ENCODE peak calls at places on chromosomes 16 and 17, in seven cellular contexts. J, T, X, L, S, U and N are unnamed samples.

GRCh38 chr16:35492225-35492624 is 2032.8 kb downstream of the TP53TG3F start:
- DNase-seq in U (no peak), T (no peak), J (no peak), L (no peak), S (no peak), X (no peak), N (no peak)

GRCh38 chr17:77087650-77088454 is 52.9 kb upstream of the SEC14L1 start:
- DNase-seq in X (no peak), J (no peak), U (no peak), T (no peak), S (no peak), L (no peak), N (no peak)

GRCh38 chr16:67104061-67104460 is 5.7 kb upstream of the PHAF1 start:
- DNase-seq in L (no peak), U (no peak), T (no peak), S (no peak), J (no peak), X (peak; percentile 33), N (peak; percentile 43)

GRCh38 chr16:46673320-46674013 is 15.5 kb downstream of the VPS35 start:
- DNase-seq in S (peak; percentile 72), T (peak; percentile 50), J (peak; percentile 36), X (peak; percentile 71), L (peak; percentile 23), U (peak; percentile 9), N (peak; percentile 80)

GRCh38 chr16:81366316-81366932 is 51.7 kb downstream of the GAN start:
- DNase-seq in U (no peak), L (peak; percentile 15), S (peak; percentile 53), J (peak; percentile 21), X (peak; percentile 76), T (peak; percentile 41), N (peak; percentile 73)

GRCh38 chr17:57092171-57092570 is 7.1 kb downstream of the AKAP1 start:
- DNase-seq in L (no peak), J (peak; percentile 67), S (no peak), T (peak; percentile 74), U (no peak), X (peak; percentile 76), N (peak; percentile 87)

GRCh38 chr17:66275651-66276050 is 26.8 kb upstream of the PRKCA start:
- DNase-seq in X (peak; percentile 98), S (peak; percentile 41), J (peak; percentile 94), U (no peak), T (peak; percentile 80), L (no peak), N (peak; percentile 95)

GRCh38 chr17:68634345-68634876 is 33.2 kb upstream of the FAM20A start:
- DNase-seq in J (no peak), S (no peak), L (no peak), T (no peak), U (no peak), X (no peak), N (no peak)

GRCh38 chr17:79395046-79395445 is 215.8 kb downstream of the RBFOX3 start:
- DNase-seq in T (no peak), X (no peak), U (no peak), L (no peak), J (no peak), S (no peak), N (no peak)

GRCh38 chr16:49366669-49367068 is 6.9 kb upstream of the C16orf78 start:
- DNase-seq in U (no peak), S (no peak), X (no peak), J (no peak), L (no peak), T (no peak), N (no peak)

GRCh38 chr17:79156463-79157095 is 82.0 kb downstream of the ENGASE start:
- DNase-seq in T (no peak), J (no peak), L (no peak), S (no peak), U (no peak), X (no peak), N (no peak)

GRCh38 chr16:87675111-87675510 is 72.8 kb downstream of the JPH3 start:
- DNase-seq in L (no peak), J (no peak), S (no peak), X (no peak), U (no peak), T (no peak), N (no peak)

GRCh38 chr16:1773703-1774455 is 945 bp upstream of the MRPS34 start:
- DNase-seq in L (no peak), J (no peak), X (peak; percentile 49), U (no peak), S (peak; percentile 31), T (peak; percentile 39), N (peak; percentile 71)

GRCh38 chr17:81003711-81004335 is 12.2 kb downstream of the CHMP6 start:
- DNase-seq in J (no peak), L (peak; percentile 48), T (no peak), U (no peak), X (no peak), S (no peak), N (peak; percentile 42)

GRCh38 chr16:8963825-8964441 is at the start of gene USP7:
- DNase-seq in J (peak; percentile 82), U (peak; percentile 82), X (peak; percentile 82), T (peak; percentile 90), S (peak; percentile 89), L (peak; percentile 91), N (peak; percentile 97)

GRCh38 chr16:8848939-8849391 is 19.8 kb downstream of the CARHSP1 start:
- DNase-seq in L (no peak), X (peak; percentile 38), T (peak; percentile 30), S (no peak), U (no peak), J (peak; percentile 52), N (peak; percentile 28)

GRCh38 chr17:77455878-77456234 is 315.1 kb downstream of the SEC14L1 start:
- DNase-seq in U (no peak), T (no peak), J (no peak), L (no peak), S (no peak), X (no peak), N (no peak)

GRCh38 chr17:31692632-31693031 is 166.4 kb downstream of the COPRS start:
- DNase-seq in S (no peak), J (no peak), X (no peak), U (no peak), L (no peak), T (no peak), N (no peak)